ENCODE peak calls at places on chromosome 7, in six cellular contexts. One of them, this sample, is unnamed.
A peak's percentile ranks its signal among the peaks of the same experiment; 100 is the strongest.

GRCh38 chr7:138666385-138666784 is 34.8 kb downstream of the SVOPL start:
- DNase-seq in right lobe of liver: no peak
- DNase-seq in endothelial cell of umbilical vein: no peak
- DNase-seq in lower leg skin: no peak
- DNase-seq in tibial nerve: no peak
- DNase-seq in transverse colon: no peak
- DNase-seq in this sample: no peak

GRCh38 chr7:90472805-90473540 is 3.5 kb downstream of the PTTG1IP2 start:
- DNase-seq in right lobe of liver: no peak
- DNase-seq in endothelial cell of umbilical vein: no peak
- DNase-seq in lower leg skin: no peak
- DNase-seq in tibial nerve: no peak
- DNase-seq in transverse colon: no peak
- DNase-seq in this sample: no peak

GRCh38 chr7:130951303-130951975 is 217.4 kb upstream of the KLF14 start:
- DNase-seq in right lobe of liver: no peak
- DNase-seq in endothelial cell of umbilical vein: no peak
- DNase-seq in lower leg skin: no peak
- DNase-seq in tibial nerve: no peak
- DNase-seq in transverse colon: no peak
- DNase-seq in this sample: no peak

GRCh38 chr7:141697211-141697871 is 4.6 kb downstream of the DENND11 start:
- DNase-seq in right lobe of liver: no peak
- DNase-seq in endothelial cell of umbilical vein: peak; percentile 40
- DNase-seq in lower leg skin: no peak
- DNase-seq in tibial nerve: no peak
- DNase-seq in transverse colon: no peak
- DNase-seq in this sample: no peak

GRCh38 chr7:155950898-155951553 is 138.8 kb upstream of the SHH start:
- DNase-seq in right lobe of liver: no peak
- DNase-seq in endothelial cell of umbilical vein: peak; percentile 65
- DNase-seq in lower leg skin: no peak
- DNase-seq in tibial nerve: no peak
- DNase-seq in transverse colon: no peak
- DNase-seq in this sample: no peak

GRCh38 chr7:51138121-51139085 is 178.2 kb downstream of the COBL start:
- DNase-seq in right lobe of liver: no peak
- DNase-seq in endothelial cell of umbilical vein: no peak
- DNase-seq in lower leg skin: no peak
- DNase-seq in tibial nerve: no peak
- DNase-seq in transverse colon: no peak
- DNase-seq in this sample: no peak

GRCh38 chr7:14104861-14105260 is 115.4 kb upstream of the ETV1 start:
- DNase-seq in right lobe of liver: no peak
- DNase-seq in endothelial cell of umbilical vein: no peak
- DNase-seq in lower leg skin: no peak
- DNase-seq in tibial nerve: no peak
- DNase-seq in transverse colon: no peak
- DNase-seq in this sample: no peak

GRCh38 chr7:18846765-18847215 is 270.6 kb downstream of the TWIST1 start:
- DNase-seq in right lobe of liver: no peak
- DNase-seq in endothelial cell of umbilical vein: no peak
- DNase-seq in lower leg skin: no peak
- DNase-seq in tibial nerve: no peak
- DNase-seq in transverse colon: no peak
- DNase-seq in this sample: no peak

GRCh38 chr7:13416544-13416943 is 572.9 kb downstream of the ETV1 start:
- DNase-seq in right lobe of liver: no peak
- DNase-seq in endothelial cell of umbilical vein: no peak
- DNase-seq in lower leg skin: no peak
- DNase-seq in tibial nerve: no peak
- DNase-seq in transverse colon: no peak
- DNase-seq in this sample: no peak

GRCh38 chr7:106818736-106819135 is 46.3 kb upstream of the PIK3CG start:
- DNase-seq in right lobe of liver: no peak
- DNase-seq in endothelial cell of umbilical vein: no peak
- DNase-seq in lower leg skin: no peak
- DNase-seq in tibial nerve: no peak
- DNase-seq in transverse colon: no peak
- DNase-seq in this sample: no peak

GRCh38 chr7:93194368-93194767 is 31.9 kb downstream of the HEPACAM2 start:
- DNase-seq in right lobe of liver: no peak
- DNase-seq in endothelial cell of umbilical vein: no peak
- DNase-seq in lower leg skin: no peak
- DNase-seq in tibial nerve: no peak
- DNase-seq in transverse colon: no peak
- DNase-seq in this sample: no peak

GRCh38 chr7:149007146-149007545 is 21.2 kb downstream of the PDIA4 start:
- DNase-seq in right lobe of liver: no peak
- DNase-seq in endothelial cell of umbilical vein: no peak
- DNase-seq in lower leg skin: no peak
- DNase-seq in tibial nerve: no peak
- DNase-seq in transverse colon: no peak
- DNase-seq in this sample: no peak

GRCh38 chr7:28988818-28989595 is 30.9 kb upstream of the TRIL start:
- DNase-seq in right lobe of liver: no peak
- DNase-seq in endothelial cell of umbilical vein: no peak
- DNase-seq in lower leg skin: peak; percentile 81
- DNase-seq in tibial nerve: no peak
- DNase-seq in transverse colon: peak; percentile 21
- DNase-seq in this sample: no peak

GRCh38 chr7:153446490-153446889 is 605.7 kb upstream of the DPP6 start:
- DNase-seq in right lobe of liver: no peak
- DNase-seq in endothelial cell of umbilical vein: no peak
- DNase-seq in lower leg skin: no peak
- DNase-seq in tibial nerve: no peak
- DNase-seq in transverse colon: no peak
- DNase-seq in this sample: no peak

GRCh38 chr7:127187740-127188139 is 65.0 kb downstream of the GRM8 start:
- DNase-seq in right lobe of liver: no peak
- DNase-seq in endothelial cell of umbilical vein: no peak
- DNase-seq in lower leg skin: no peak
- DNase-seq in tibial nerve: no peak
- DNase-seq in transverse colon: no peak
- DNase-seq in this sample: no peak

GRCh38 chr7:144863320-144863647 is 27.4 kb upstream of the TPK1 start:
- DNase-seq in right lobe of liver: no peak
- DNase-seq in endothelial cell of umbilical vein: no peak
- DNase-seq in lower leg skin: no peak
- DNase-seq in tibial nerve: no peak
- DNase-seq in transverse colon: no peak
- DNase-seq in this sample: no peak

GRCh38 chr7:767941-768729 is 41.1 kb upstream of the PRKAR1B start:
- DNase-seq in right lobe of liver: no peak
- DNase-seq in endothelial cell of umbilical vein: no peak
- DNase-seq in lower leg skin: no peak
- DNase-seq in tibial nerve: no peak
- DNase-seq in transverse colon: no peak
- DNase-seq in this sample: no peak

GRCh38 chr7:151560243-151560642 is 40.5 kb upstream of the RHEB start:
- DNase-seq in right lobe of liver: no peak
- DNase-seq in endothelial cell of umbilical vein: no peak
- DNase-seq in lower leg skin: no peak
- DNase-seq in tibial nerve: no peak
- DNase-seq in transverse colon: no peak
- DNase-seq in this sample: no peak

GRCh38 chr7:158450476-158451124 is 137.0 kb downstream of the PTPRN2 start:
- DNase-seq in right lobe of liver: no peak
- DNase-seq in endothelial cell of umbilical vein: no peak
- DNase-seq in lower leg skin: no peak
- DNase-seq in tibial nerve: no peak
- DNase-seq in transverse colon: no peak
- DNase-seq in this sample: no peak

GRCh38 chr7:517848-518629 is 1.6 kb downstream of the PDGFA start:
- DNase-seq in right lobe of liver: peak; percentile 67
- DNase-seq in endothelial cell of umbilical vein: peak; percentile 46
- DNase-seq in lower leg skin: peak; percentile 45
- DNase-seq in tibial nerve: peak; percentile 45
- DNase-seq in transverse colon: peak; percentile 73
- DNase-seq in this sample: no peak

GRCh38 chr7:47670738-47671137 is 88.8 kb upstream of the TNS3 start:
- DNase-seq in right lobe of liver: no peak
- DNase-seq in endothelial cell of umbilical vein: no peak
- DNase-seq in lower leg skin: no peak
- DNase-seq in tibial nerve: no peak
- DNase-seq in transverse colon: peak; percentile 70
- DNase-seq in this sample: no peak

GRCh38 chr7:43711503-43711902 is 17.8 kb downstream of the COA1 start:
- DNase-seq in right lobe of liver: no peak
- DNase-seq in endothelial cell of umbilical vein: no peak
- DNase-seq in lower leg skin: no peak
- DNase-seq in tibial nerve: no peak
- DNase-seq in transverse colon: no peak
- DNase-seq in this sample: no peak

GRCh38 chr7:43721193-43721806 is 8.0 kb downstream of the COA1 start:
- DNase-seq in right lobe of liver: no peak
- DNase-seq in endothelial cell of umbilical vein: peak; percentile 65
- DNase-seq in lower leg skin: no peak
- DNase-seq in tibial nerve: no peak
- DNase-seq in transverse colon: no peak
- DNase-seq in this sample: no peak

GRCh38 chr7:43716598-43716997 is 12.7 kb downstream of the COA1 start:
- DNase-seq in right lobe of liver: no peak
- DNase-seq in endothelial cell of umbilical vein: no peak
- DNase-seq in lower leg skin: no peak
- DNase-seq in tibial nerve: no peak
- DNase-seq in transverse colon: no peak
- DNase-seq in this sample: no peak
- TF ChIP-seq POLR2A in right lobe of liver: no peak
- TF ChIP-seq POLR2A in endothelial cell of umbilical vein: no peak
- TF ChIP-seq POLR2A in lower leg skin: no peak
- TF ChIP-seq POLR2A in tibial nerve: no peak
- TF ChIP-seq POLR2A in transverse colon: no peak
- TF ChIP-seq POLR2A in this sample: no peak

DNA sequence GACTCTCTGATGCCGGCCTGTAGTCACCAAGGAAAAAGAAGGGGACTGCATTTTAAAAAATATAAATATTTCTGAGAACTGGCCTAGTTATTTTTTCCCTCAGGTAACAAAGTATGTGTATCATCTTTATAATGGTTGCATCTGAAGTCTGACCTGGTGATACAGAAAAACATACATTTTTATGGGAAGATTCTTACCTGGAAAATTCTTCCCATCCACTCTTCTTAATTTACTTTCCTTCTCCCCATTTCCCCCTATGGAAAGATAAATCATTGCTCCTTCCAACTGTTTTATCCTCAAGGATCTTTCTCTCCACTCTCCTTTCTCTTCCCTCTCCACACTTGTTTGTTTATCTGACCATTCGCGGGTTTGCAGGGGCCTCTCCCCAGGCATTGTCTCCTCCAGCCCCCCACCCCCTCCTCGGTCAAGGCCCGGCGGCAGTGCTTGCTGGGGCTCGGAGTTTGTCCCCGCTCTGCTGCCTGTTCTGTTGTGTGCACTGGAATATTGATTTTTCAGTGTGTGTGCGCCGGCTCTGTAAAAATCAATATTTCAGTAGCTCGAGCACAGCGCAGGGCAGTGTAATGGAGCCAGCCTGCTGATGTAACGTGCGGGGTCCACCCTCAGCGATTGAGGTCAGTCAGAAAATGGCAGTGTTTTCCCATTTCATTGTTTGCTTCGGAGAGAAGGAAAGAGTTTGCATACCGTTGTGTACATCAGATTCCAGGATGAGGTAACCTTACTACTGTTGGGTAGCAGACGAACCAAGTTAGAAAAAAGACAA is 199.5 kb upstream of the NFE2L3 start:
- DNase-seq in right lobe of liver: peak; percentile 76
- DNase-seq in endothelial cell of umbilical vein: no peak
- DNase-seq in lower leg skin: no peak
- DNase-seq in tibial nerve: no peak
- DNase-seq in transverse colon: no peak
- DNase-seq in this sample: no peak
- TF ChIP-seq POLR2A in right lobe of liver: peak; percentile 70
- TF ChIP-seq POLR2A in endothelial cell of umbilical vein: no peak
- TF ChIP-seq POLR2A in lower leg skin: no peak
- TF ChIP-seq POLR2A in tibial nerve: no peak
- TF ChIP-seq POLR2A in transverse colon: no peak
- TF ChIP-seq POLR2A in this sample: no peak

GRCh38 chr7:2145835-2146580 is 86.7 kb downstream of the MAD1L1 start:
- DNase-seq in right lobe of liver: no peak
- DNase-seq in endothelial cell of umbilical vein: no peak
- DNase-seq in lower leg skin: no peak
- DNase-seq in tibial nerve: no peak
- DNase-seq in transverse colon: no peak
- DNase-seq in this sample: no peak

GRCh38 chr7:2144926-2145325 is 87.8 kb downstream of the MAD1L1 start:
- DNase-seq in right lobe of liver: no peak
- DNase-seq in endothelial cell of umbilical vein: no peak
- DNase-seq in lower leg skin: no peak
- DNase-seq in tibial nerve: no peak
- DNase-seq in transverse colon: no peak
- DNase-seq in this sample: no peak

GRCh38 chr7:2148189-2148588 is 84.6 kb downstream of the MAD1L1 start:
- DNase-seq in right lobe of liver: no peak
- DNase-seq in endothelial cell of umbilical vein: no peak
- DNase-seq in lower leg skin: no peak
- DNase-seq in tibial nerve: no peak
- DNase-seq in transverse colon: no peak
- DNase-seq in this sample: no peak

GRCh38 chr7:2148814-2149213 is 83.9 kb downstream of the MAD1L1 start:
- DNase-seq in right lobe of liver: no peak
- DNase-seq in endothelial cell of umbilical vein: no peak
- DNase-seq in lower leg skin: no peak
- DNase-seq in tibial nerve: no peak
- DNase-seq in transverse colon: no peak
- DNase-seq in this sample: no peak

DNA sequence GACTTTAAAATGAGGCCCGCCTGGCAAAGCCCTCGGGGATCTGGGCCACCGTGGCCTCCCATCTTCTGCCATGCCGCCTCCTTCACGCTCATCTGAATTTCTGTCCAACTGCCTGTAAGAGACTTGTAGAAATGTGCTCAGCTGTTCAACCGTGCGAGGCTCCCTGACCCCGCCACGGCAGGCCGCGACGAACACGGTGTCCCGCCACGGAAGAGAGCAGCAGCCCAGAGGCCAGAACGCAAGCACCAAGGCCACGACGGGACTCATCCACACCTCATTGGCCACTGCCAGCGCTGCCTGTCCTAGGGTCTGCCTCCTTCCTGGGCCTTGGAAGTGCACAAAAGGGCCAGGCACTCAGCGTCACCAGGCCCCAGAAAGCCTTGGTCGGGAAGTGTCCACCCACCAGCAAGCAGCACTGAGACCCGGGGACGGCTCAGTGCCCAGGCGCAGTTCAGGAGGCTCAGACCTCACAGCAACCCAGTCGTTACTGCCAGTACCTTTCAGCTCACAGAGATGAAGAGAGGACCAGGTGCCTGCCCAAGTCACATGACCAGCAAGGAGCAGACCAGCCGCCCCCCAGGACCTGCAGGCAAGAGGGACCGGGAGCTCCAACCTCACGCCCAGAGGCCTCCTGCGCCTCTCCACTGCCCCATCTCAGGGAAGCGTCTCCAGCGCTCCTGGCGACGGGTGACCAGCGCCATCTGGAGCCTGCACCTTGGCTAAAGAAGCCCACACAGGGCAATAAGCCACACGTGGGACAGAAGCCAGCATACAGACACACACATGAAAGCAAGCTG is 85.9 kb downstream of the MAD1L1 start:
- DNase-seq in right lobe of liver: no peak
- DNase-seq in endothelial cell of umbilical vein: no peak
- DNase-seq in lower leg skin: no peak
- DNase-seq in tibial nerve: no peak
- DNase-seq in transverse colon: no peak
- DNase-seq in this sample: no peak
- TF ChIP-seq POLR2A in right lobe of liver: no peak
- TF ChIP-seq POLR2A in endothelial cell of umbilical vein: no peak
- TF ChIP-seq POLR2A in lower leg skin: no peak
- TF ChIP-seq POLR2A in tibial nerve: no peak
- TF ChIP-seq POLR2A in transverse colon: no peak
- TF ChIP-seq POLR2A in this sample: no peak

GRCh38 chr7:87833130-87833529 is 43.0 kb downstream of the SLC25A40 start:
- DNase-seq in right lobe of liver: no peak
- DNase-seq in endothelial cell of umbilical vein: no peak
- DNase-seq in lower leg skin: no peak
- DNase-seq in tibial nerve: no peak
- DNase-seq in transverse colon: no peak
- DNase-seq in this sample: no peak
- TF ChIP-seq POLR2A in right lobe of liver: no peak
- TF ChIP-seq POLR2A in endothelial cell of umbilical vein: no peak
- TF ChIP-seq POLR2A in lower leg skin: no peak
- TF ChIP-seq POLR2A in tibial nerve: no peak
- TF ChIP-seq POLR2A in transverse colon: no peak
- TF ChIP-seq POLR2A in this sample: no peak